ENCODE peak calls at places on chromosomes 3 and 15, in eight cellular contexts. E is mucosa of descending colon; M is ELR; U is cardiac muscle cell; N is M059J; X is AML-193; P is tibial nerve; J is stimulated activated naive CD8-positive, alpha-beta T cell treated with anti-CD3 and anti-CD28 coated beads, Interleukin-15, amount 100 ng/mL, for 72 hours. S is an unnamed sample.

GRCh38 chr15:76147906-76148553 is 88.2 kb downstream of the TMEM266 start:
- DNase-seq in P (peak; percentile 39), J (peak; percentile 63), X (peak; percentile 5), N (peak; percentile 34), M (peak; percentile 58), U (peak; percentile 41), E (peak; percentile 73), S (peak; percentile 80)

GRCh38 chr3:51384145-51384729 is 854 bp upstream of the MANF start:
- DNase-seq in N (peak; percentile 26), P (no peak), X (no peak), U (no peak), M (peak; percentile 41), E (no peak), J (peak; percentile 33), S (peak; percentile 54)

GRCh38 chr3:58150130-58150663 is 60.6 kb downstream of the DNASE1L3 start:
- DNase-seq in N (no peak), J (no peak), P (no peak), U (no peak), M (no peak), E (no peak), X (no peak), S (no peak)

GRCh38 chr15:80991446-80991845 is 1.8 kb upstream of the MESD start:
- DNase-seq in N (no peak), E (no peak), P (peak; percentile 55), M (peak; percentile 47), U (peak; percentile 72), X (peak; percentile 46), J (no peak), S (peak; percentile 81)

GRCh38 chr3:69699183-69699582 is 40.1 kb upstream of the MITF start:
- DNase-seq in P (no peak), U (no peak), E (no peak), M (no peak), X (no peak), N (peak; percentile 54), J (no peak), S (no peak)

GRCh38 chr15:81784751-81785150 is 261.1 kb downstream of the MEX3B start:
- DNase-seq in X (no peak), M (no peak), N (no peak), E (no peak), P (no peak), U (no peak), J (no peak), S (no peak)

GRCh38 chr3:15367059-15367458 is 34.7 kb upstream of the SH3BP5 start:
- DNase-seq in X (no peak), E (no peak), J (no peak), N (peak; percentile 47), U (peak; percentile 39), P (no peak), M (peak; percentile 59), S (no peak)

GRCh38 chr3:181418249-181418648 is 293.5 kb upstream of the SOX2 start:
- DNase-seq in M (no peak), E (no peak), U (no peak), P (no peak), J (no peak), N (no peak), X (no peak), S (no peak)

GRCh38 chr3:43346990-43347749 is 60.8 kb downstream of the SNRK start:
- DNase-seq in N (peak; percentile 5), M (no peak), P (no peak), E (no peak), U (no peak), X (no peak), J (peak; percentile 69), S (no peak)

GRCh38 chr15:89034305-89034704 is 54.0 kb upstream of the ABHD2 start:
- DNase-seq in U (peak; percentile 41), N (no peak), X (peak; percentile 5), E (no peak), P (no peak), M (peak; percentile 42), J (no peak), S (no peak)

GRCh38 chr3:140943781-140944547 is 2.3 kb downstream of the SLC25A36 start:
- DNase-seq in X (no peak), N (no peak), J (no peak), P (no peak), M (no peak), E (no peak), U (no peak), S (no peak)

GRCh38 chr3:67154429-67154828 is 156.3 kb downstream of the KBTBD8 start:
- DNase-seq in N (no peak), X (no peak), M (no peak), U (no peak), J (no peak), P (no peak), E (no peak), S (no peak)

GRCh38 chr15:64247535-64247905 is 84.7 kb upstream of the PPIB start:
- DNase-seq in X (no peak), U (no peak), M (peak; percentile 8), E (no peak), P (no peak), J (no peak), N (peak; percentile 7), S (no peak)

GRCh38 chr3:52216585-52217408 is 8.6 kb downstream of the TLR9 start:
- DNase-seq in U (peak; percentile 84), M (peak; percentile 90), J (no peak), P (no peak), E (peak; percentile 89), N (peak; percentile 96), X (no peak), S (peak; percentile 59)

GRCh38 chr3:31423522-31423921 is 109.2 kb upstream of the STT3B start:
- DNase-seq in J (no peak), N (peak; percentile 38), U (no peak), M (peak; percentile 40), E (no peak), P (no peak), X (no peak), S (peak; percentile 12)

GRCh38 chr3:13480340-13481318 is 523 bp downstream of the HDAC11 start:
- DNase-seq in M (no peak), J (peak; percentile 44), X (no peak), U (peak; percentile 28), P (no peak), N (no peak), E (peak; percentile 71), S (no peak)